ENCODE peak calls at places on chromosomes 5 and 9, in seven cellular contexts. Z is ovary, E is AG08396, B is anterior cingulate cortex, T is NCI-H1105, V is body of pancreas, A is H9. L is an unnamed sample.

GRCh38 chr9:84990416-84990815 is 320.9 kb downstream of the NTRK2 start:
- DNase-seq in Z (no peak), E (no peak), B (peak; percentile 63), T (no peak), V (no peak), A (no peak), L (no peak)

GRCh38 chr9:23308114-23308513 is 517.9 kb downstream of the ELAVL2 start:
- DNase-seq in Z (no peak), E (no peak), B (no peak), T (no peak), V (no peak), A (no peak), L (no peak)

GRCh38 chr9:107971241-107971640 is 481.7 kb upstream of the KLF4 start:
- DNase-seq in Z (no peak), E (no peak), B (no peak), T (no peak), V (no peak), A (no peak), L (no peak)

GRCh38 chr9:132185164-132186009 is 23.5 kb downstream of the NTNG2 start:
- DNase-seq in Z (no peak), E (no peak), B (no peak), T (no peak), V (no peak), A (peak; percentile 32), L (no peak)

GRCh38 chr5:850511-851006 is at the start of gene ZDHHC11:
- DNase-seq in Z (peak; percentile 12), E (no peak), B (no peak), T (peak; percentile 32), V (no peak), A (peak; percentile 71), L (no peak)

GRCh38 chr9:74391816-74392215 is 105.3 kb upstream of the RORB start:
- DNase-seq in Z (no peak), E (no peak), B (no peak), T (no peak), V (no peak), A (no peak), L (no peak)

GRCh38 chr9:20790721-20791120 is 106.7 kb downstream of the FOCAD start:
- DNase-seq in Z (no peak), E (no peak), B (no peak), T (no peak), V (no peak), A (no peak), L (no peak)

GRCh38 chr5:9429691-9430215 is 116.1 kb downstream of the SEMA5A start:
- DNase-seq in Z (no peak), E (no peak), B (no peak), T (no peak), V (no peak), A (no peak), L (no peak)

GRCh38 chr5:7269591-7270274 is 126.2 kb upstream of the ADCY2 start:
- DNase-seq in Z (no peak), E (no peak), B (no peak), T (no peak), V (no peak), A (no peak), L (no peak)

GRCh38 chr9:111136180-111136579 is 97.9 kb upstream of the LPAR1 start:
- DNase-seq in Z (no peak), E (no peak), B (no peak), T (no peak), V (no peak), A (no peak), L (no peak)

GRCh38 chr5:167658890-167659289 is 632.6 kb upstream of the WWC1 start:
- DNase-seq in Z (no peak), E (no peak), B (no peak), T (no peak), V (no peak), A (no peak), L (no peak)

GRCh38 chr9:115132648-115133047 is 14.7 kb upstream of the TNC start:
- DNase-seq in Z (no peak), E (peak; percentile 48), B (no peak), T (no peak), V (no peak), A (no peak), L (no peak)

GRCh38 chr5:81825237-81825636 is 74.3 kb upstream of the SSBP2 start:
- DNase-seq in Z (peak; percentile 27), E (peak; percentile 74), B (no peak), T (peak; percentile 53), V (peak; percentile 51), A (no peak), L (no peak)

GRCh38 chr9:96176901-96177718 is 124.9 kb downstream of the HSD17B3 start:
- DNase-seq in Z (no peak), E (no peak), B (no peak), T (no peak), V (peak; percentile 43), A (peak; percentile 56), L (no peak)

GRCh38 chr9:90772381-90772780 is 29.2 kb upstream of the SYK start:
- DNase-seq in Z (no peak), E (no peak), B (no peak), T (no peak), V (no peak), A (no peak), L (no peak)

GRCh38 chr9:88198346-88198807 is 60.1 kb upstream of the SPATA31C2 start:
- DNase-seq in Z (peak; percentile 23), E (no peak), B (no peak), T (no peak), V (no peak), A (no peak), L (no peak)

GRCh38 chr9:4344946-4345345 is 45.1 kb upstream of the GLIS3 start:
- DNase-seq in Z (no peak), E (no peak), B (no peak), T (no peak), V (no peak), A (no peak), L (no peak)

GRCh38 chr5:160311491-160312138 is 749 bp downstream of the CCNJL start:
- DNase-seq in Z (peak; percentile 25), E (peak; percentile 18), B (no peak), T (no peak), V (no peak), A (no peak), L (no peak)

GRCh38 chr9:6877671-6878161 is 119.9 kb downstream of the KDM4C start:
- DNase-seq in Z (no peak), E (peak; percentile 50), B (no peak), T (no peak), V (no peak), A (no peak), L (no peak)

GRCh38 chr5:108361771-108362170 is 20.1 kb downstream of the FBXL17 start:
- DNase-seq in Z (no peak), E (no peak), B (no peak), T (no peak), V (no peak), A (no peak), L (no peak)

GRCh38 chr5:4038994-4039393 is 443.4 kb downstream of the IRX1 start:
- DNase-seq in Z (no peak), E (no peak), B (no peak), T (no peak), V (no peak), A (no peak), L (no peak)

GRCh38 chr9:71333311-71333710 is 211.9 kb upstream of the TRPM3 start:
- DNase-seq in Z (no peak), E (no peak), B (no peak), T (no peak), V (no peak), A (no peak), L (no peak)

GRCh38 chr5:176180339-176180738 is 57.9 kb upstream of the SIMC1 start:
- DNase-seq in Z (peak; percentile 53), E (peak; percentile 34), B (no peak), T (no peak), V (no peak), A (no peak), L (no peak)

GRCh38 chr5:65986050-65986451 is 59.7 kb downstream of the ERBIN start:
- DNase-seq in Z (no peak), E (no peak), B (no peak), T (no peak), V (no peak), A (no peak), L (no peak)

GRCh38 chr5:168291281-168291960 is at the start of gene WWC1:
- DNase-seq in Z (no peak), E (peak; percentile 78), B (no peak), T (peak; percentile 56), V (peak; percentile 93), A (peak; percentile 91), L (no peak)

GRCh38 chr5:107601076-107601475 is 69.7 kb downstream of the EFNA5 start:
- DNase-seq in Z (no peak), E (no peak), B (no peak), T (no peak), V (no peak), A (no peak), L (no peak)

GRCh38 chr5:76386360-76386759 is 16.7 kb upstream of the IQGAP2 start:
- DNase-seq in Z (no peak), E (no peak), B (no peak), T (no peak), V (peak; percentile 98), A (no peak), L (no peak)

GRCh38 chr5:94849821-94850736 is 231.6 kb downstream of the SLF1 start:
- DNase-seq in Z (no peak), E (peak; percentile 37), B (no peak), T (peak; percentile 27), V (peak; percentile 3), A (peak; percentile 35), L (no peak)

GRCh38 chr5:150599917-150600511 is 40.4 kb upstream of the SYNPO start:
- DNase-seq in Z (peak; percentile 85), E (peak; percentile 83), B (no peak), T (peak; percentile 5), V (peak; percentile 87), A (no peak), L (no peak)

GRCh38 chr5:435156-435790 is 7.7 kb upstream of the EXOC3 start:
- DNase-seq in Z (no peak), E (no peak), B (no peak), T (no peak), V (no peak), A (peak; percentile 19), L (no peak)

GRCh38 chr9:33676746-33677505 is 118.4 kb upstream of the PRSS3 start:
- DNase-seq in Z (no peak), E (peak; percentile 10), B (peak; percentile 27), T (peak; percentile 67), V (peak; percentile 10), A (peak; percentile 63), L (no peak)

GRCh38 chr9:79155308-79155707 is 416.5 kb upstream of the TLE4 start:
- DNase-seq in Z (no peak), E (no peak), B (no peak), T (no peak), V (no peak), A (no peak), L (no peak)

GRCh38 chr5:137461636-137462596 is 37.2 kb downstream of the SPOCK1 start:
- DNase-seq in Z (no peak), E (no peak), B (no peak), T (no peak), V (no peak), A (peak; percentile 61), L (no peak)

GRCh38 chr9:37531699-37532098 is 44.5 kb downstream of the FBXO10 start:
- DNase-seq in Z (no peak), E (no peak), B (no peak), T (no peak), V (no peak), A (no peak), L (no peak)

GRCh38 chr5:1140188-1140817 is 28.4 kb upstream of the SLC12A7 start:
- DNase-seq in Z (peak; percentile 53), E (peak; percentile 72), B (peak; percentile 34), T (peak; percentile 78), V (peak; percentile 88), A (peak; percentile 58), L (peak; percentile 71)

GRCh38 chr9:85484235-85484634 is 257.5 kb downstream of the AGTPBP1 start:
- DNase-seq in Z (no peak), E (no peak), B (no peak), T (no peak), V (no peak), A (no peak), L (no peak)

GRCh38 chr5:96384353-96384752 is 48.7 kb downstream of the PCSK1 start:
- DNase-seq in Z (no peak), E (peak; percentile 51), B (no peak), T (no peak), V (no peak), A (no peak), L (no peak)

GRCh38 chr5:126438267-126438666 is 15.1 kb downstream of the GRAMD2B start:
- DNase-seq in Z (no peak), E (no peak), B (no peak), T (no peak), V (no peak), A (no peak), L (no peak)

L was measured in NCI-H1417 treated with DMSO at 0.1 percent for 48 hours.